ENCODE peak calls at places on chromosome 20, in eight cellular contexts. One of them, this sample, is unnamed.

GRCh38 chr20:58039569-58040092 is 188.8 kb downstream of the ANKRD60 start:
- DNase-seq in mesothelial cell of epicardium: no peak
- DNase-seq in PC-9: no peak
- DNase-seq in dorsolateral prefrontal cortex: no peak
- DNase-seq in HFFc6: no peak
- DNase-seq in right lobe of liver: no peak
- DNase-seq in PC-3: no peak
- DNase-seq in H9: no peak
- DNase-seq in this sample: no peak

GRCh38 chr20:34773726-34774125 is 51.7 kb downstream of the NCOA6 start:
- DNase-seq in mesothelial cell of epicardium: no peak
- DNase-seq in PC-9: no peak
- DNase-seq in dorsolateral prefrontal cortex: no peak
- DNase-seq in HFFc6: no peak
- DNase-seq in right lobe of liver: no peak
- DNase-seq in PC-3: no peak
- DNase-seq in H9: no peak
- DNase-seq in this sample: no peak

GRCh38 chr20:35059110-35059509 is 33.5 kb downstream of the TRPC4AP start:
- DNase-seq in mesothelial cell of epicardium: no peak
- DNase-seq in PC-9: no peak
- DNase-seq in dorsolateral prefrontal cortex: no peak
- DNase-seq in HFFc6: no peak
- DNase-seq in right lobe of liver: no peak
- DNase-seq in PC-3: no peak
- DNase-seq in H9: no peak
- DNase-seq in this sample: no peak

GRCh38 chr20:38165966-38166706 is 1.1 kb upstream of the TGM2 start:
- DNase-seq in mesothelial cell of epicardium: no peak
- DNase-seq in PC-9: no peak
- DNase-seq in dorsolateral prefrontal cortex: no peak
- DNase-seq in HFFc6: no peak
- DNase-seq in right lobe of liver: no peak
- DNase-seq in PC-3: no peak
- DNase-seq in H9: no peak
- DNase-seq in this sample: no peak

GRCh38 chr20:50260480-50261221 is 70.0 kb downstream of the CEBPB start:
- DNase-seq in mesothelial cell of epicardium: no peak
- DNase-seq in PC-9: peak
- DNase-seq in dorsolateral prefrontal cortex: no peak
- DNase-seq in HFFc6: no peak
- DNase-seq in right lobe of liver: peak
- DNase-seq in PC-3: no peak
- DNase-seq in H9: no peak
- DNase-seq in this sample: peak

GRCh38 chr20:47317127-47317895 is 39.2 kb downstream of the ZMYND8 start:
- DNase-seq in mesothelial cell of epicardium: no peak
- DNase-seq in PC-9: peak
- DNase-seq in dorsolateral prefrontal cortex: no peak
- DNase-seq in HFFc6: peak
- DNase-seq in right lobe of liver: peak
- DNase-seq in PC-3: peak
- DNase-seq in H9: peak
- DNase-seq in this sample: peak

GRCh38 chr20:48765359-48765758 is 62.4 kb downstream of the PREX1 start:
- DNase-seq in mesothelial cell of epicardium: no peak
- DNase-seq in PC-9: no peak
- DNase-seq in dorsolateral prefrontal cortex: no peak
- DNase-seq in HFFc6: no peak
- DNase-seq in right lobe of liver: no peak
- DNase-seq in PC-3: no peak
- DNase-seq in H9: no peak
- DNase-seq in this sample: no peak

GRCh38 chr20:38935967-38936407 is 9.8 kb downstream of the FAM83D start:
- DNase-seq in mesothelial cell of epicardium: no peak
- DNase-seq in PC-9: no peak
- DNase-seq in dorsolateral prefrontal cortex: no peak
- DNase-seq in HFFc6: no peak
- DNase-seq in right lobe of liver: no peak
- DNase-seq in PC-3: no peak
- DNase-seq in H9: no peak
- DNase-seq in this sample: no peak

GRCh38 chr20:37838769-37839431 is 64.0 kb upstream of the VSTM2L start:
- DNase-seq in mesothelial cell of epicardium: no peak
- DNase-seq in PC-9: no peak
- DNase-seq in dorsolateral prefrontal cortex: no peak
- DNase-seq in HFFc6: no peak
- DNase-seq in right lobe of liver: no peak
- DNase-seq in PC-3: no peak
- DNase-seq in H9: no peak
- DNase-seq in this sample: no peak

GRCh38 chr20:10131612-10132345 is 86.9 kb upstream of the SNAP25 start:
- DNase-seq in mesothelial cell of epicardium: peak
- DNase-seq in PC-9: no peak
- DNase-seq in dorsolateral prefrontal cortex: peak
- DNase-seq in HFFc6: no peak
- DNase-seq in right lobe of liver: peak
- DNase-seq in PC-3: peak
- DNase-seq in H9: peak
- DNase-seq in this sample: no peak

GRCh38 chr20:45962031-45962755 is 9.8 kb downstream of the ZNF335 start:
- DNase-seq in mesothelial cell of epicardium: peak
- DNase-seq in PC-9: peak
- DNase-seq in dorsolateral prefrontal cortex: peak
- DNase-seq in HFFc6: no peak
- DNase-seq in right lobe of liver: peak
- DNase-seq in PC-3: no peak
- DNase-seq in H9: peak
- DNase-seq in this sample: no peak

GRCh38 chr20:51457281-51457932 is 85.1 kb downstream of the NFATC2 start:
- DNase-seq in mesothelial cell of epicardium: no peak
- DNase-seq in PC-9: peak
- DNase-seq in dorsolateral prefrontal cortex: no peak
- DNase-seq in HFFc6: peak
- DNase-seq in right lobe of liver: no peak
- DNase-seq in PC-3: peak
- DNase-seq in H9: no peak
- DNase-seq in this sample: peak

GRCh38 chr20:17602493-17602892 is 32.6 kb downstream of the DSTN start:
- DNase-seq in mesothelial cell of epicardium: no peak
- DNase-seq in PC-9: no peak
- DNase-seq in dorsolateral prefrontal cortex: no peak
- DNase-seq in HFFc6: no peak
- DNase-seq in right lobe of liver: no peak
- DNase-seq in PC-3: no peak
- DNase-seq in H9: peak
- DNase-seq in this sample: no peak

GRCh38 chr20:47397652-47398301 is 41.3 kb upstream of the ZMYND8 start:
- DNase-seq in mesothelial cell of epicardium: no peak
- DNase-seq in PC-9: no peak
- DNase-seq in dorsolateral prefrontal cortex: no peak
- DNase-seq in HFFc6: no peak
- DNase-seq in right lobe of liver: no peak
- DNase-seq in PC-3: no peak
- DNase-seq in H9: no peak
- DNase-seq in this sample: no peak

DNA sequence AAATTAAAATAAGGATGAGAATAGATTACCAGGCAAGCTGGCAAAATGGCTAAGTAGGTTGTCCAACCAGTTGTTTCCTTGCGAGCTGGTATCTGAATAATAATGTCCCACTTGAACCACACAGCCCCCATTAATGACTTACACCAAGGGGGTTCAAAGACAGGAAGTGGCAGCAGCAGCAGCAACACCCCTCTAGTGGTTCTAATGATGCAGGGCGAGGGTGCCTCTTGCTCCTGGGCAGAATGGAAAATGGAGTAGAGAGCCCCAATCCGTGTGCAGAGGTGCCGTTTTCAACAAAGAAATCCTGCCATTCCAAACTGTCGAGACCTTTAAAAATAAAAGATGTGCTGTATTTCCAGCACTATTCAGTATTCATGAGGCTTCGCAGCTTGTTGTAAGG is 218.1 kb downstream of the TSHZ2 start:
- DNase-seq in mesothelial cell of epicardium: no peak
- DNase-seq in PC-9: no peak
- DNase-seq in dorsolateral prefrontal cortex: no peak
- DNase-seq in HFFc6: no peak
- DNase-seq in right lobe of liver: no peak
- DNase-seq in PC-3: no peak
- DNase-seq in H9: no peak
- DNase-seq in this sample: no peak
- TF ChIP-seq CTCF in mesothelial cell of epicardium: no peak
- TF ChIP-seq CTCF in PC-9: no peak
- TF ChIP-seq CTCF in dorsolateral prefrontal cortex: no peak
- TF ChIP-seq CTCF in HFFc6: no peak
- TF ChIP-seq CTCF in right lobe of liver: no peak
- TF ChIP-seq CTCF in PC-3: no peak
- TF ChIP-seq CTCF in H9: peak
- TF ChIP-seq CTCF in this sample: no peak

GRCh38 chr20:3784863-3785239 is 1.7 kb downstream of the CENPB start:
- DNase-seq in mesothelial cell of epicardium: no peak
- DNase-seq in PC-9: no peak
- DNase-seq in dorsolateral prefrontal cortex: no peak
- DNase-seq in HFFc6: no peak
- DNase-seq in right lobe of liver: no peak
- DNase-seq in PC-3: no peak
- DNase-seq in H9: no peak
- DNase-seq in this sample: no peak

GRCh38 chr20:3788685-3789155 is 2.2 kb upstream of the CENPB start:
- DNase-seq in mesothelial cell of epicardium: no peak
- DNase-seq in PC-9: no peak
- DNase-seq in dorsolateral prefrontal cortex: no peak
- DNase-seq in HFFc6: no peak
- DNase-seq in right lobe of liver: no peak
- DNase-seq in PC-3: peak
- DNase-seq in H9: no peak
- DNase-seq in this sample: no peak

GRCh38 chr20:3785240-3786125 is 1.1 kb downstream of the CENPB start:
- DNase-seq in mesothelial cell of epicardium: no peak
- DNase-seq in PC-9: no peak
- DNase-seq in dorsolateral prefrontal cortex: no peak
- DNase-seq in HFFc6: peak
- DNase-seq in right lobe of liver: peak
- DNase-seq in PC-3: peak
- DNase-seq in H9: no peak
- DNase-seq in this sample: no peak

GRCh38 chr20:3786126-3786484 is 435 bp downstream of the CENPB start:
- DNase-seq in mesothelial cell of epicardium: no peak
- DNase-seq in PC-9: peak
- DNase-seq in dorsolateral prefrontal cortex: no peak
- DNase-seq in HFFc6: peak
- DNase-seq in right lobe of liver: peak
- DNase-seq in PC-3: peak
- DNase-seq in H9: no peak
- DNase-seq in this sample: peak

DNA sequence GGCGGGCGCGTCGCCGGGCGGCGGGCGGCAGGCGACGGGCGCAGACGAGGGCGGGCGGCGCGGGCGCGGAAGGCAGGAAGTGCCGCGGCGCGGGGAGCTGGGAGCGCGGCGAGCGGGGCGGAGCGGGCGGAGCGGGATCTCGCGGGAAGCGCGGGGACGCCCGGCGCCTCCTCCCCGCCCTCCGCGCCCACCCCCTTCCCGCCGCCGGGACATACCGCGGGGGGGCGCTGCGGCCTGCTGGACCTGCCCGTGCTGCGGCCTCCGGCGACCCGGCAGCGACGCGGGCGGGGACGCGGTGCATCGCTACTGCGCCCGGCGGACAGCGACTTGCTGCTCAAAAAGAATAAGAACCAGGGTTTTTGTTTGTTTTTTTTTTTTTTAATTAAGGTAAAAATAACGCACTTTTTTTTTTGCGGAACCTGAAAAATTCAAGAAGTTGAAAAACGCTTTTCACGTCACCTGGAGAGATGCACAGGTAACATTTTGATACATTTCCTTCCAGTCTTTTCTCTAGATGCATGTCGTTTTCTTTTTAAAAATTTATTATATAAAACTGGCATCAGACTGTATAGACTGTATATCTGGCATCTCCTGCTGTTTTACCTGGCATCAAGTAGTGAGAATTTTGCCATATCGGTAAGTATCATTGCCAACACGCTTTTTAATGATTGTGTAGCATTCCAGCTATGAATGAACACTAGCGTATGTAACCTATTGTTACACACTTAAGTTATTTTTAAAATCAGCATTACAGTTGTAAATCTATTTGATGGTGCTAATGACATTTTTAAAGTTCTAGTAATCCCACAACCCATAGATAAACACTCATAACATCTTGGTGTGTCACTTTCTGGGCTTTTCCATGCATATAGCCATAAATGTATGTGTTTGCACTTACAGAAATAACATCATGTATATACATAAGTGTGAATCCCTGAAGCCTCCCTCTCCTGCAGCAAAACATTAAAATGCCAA is at the start of gene CENPB:
- DNase-seq in mesothelial cell of epicardium: peak
- DNase-seq in PC-9: peak
- DNase-seq in dorsolateral prefrontal cortex: peak
- DNase-seq in HFFc6: peak
- DNase-seq in right lobe of liver: peak
- DNase-seq in PC-3: peak
- DNase-seq in H9: peak
- DNase-seq in this sample: peak
- TF ChIP-seq CTCF in mesothelial cell of epicardium: peak
- TF ChIP-seq CTCF in PC-9: peak
- TF ChIP-seq CTCF in dorsolateral prefrontal cortex: peak
- TF ChIP-seq CTCF in HFFc6: peak
- TF ChIP-seq CTCF in right lobe of liver: peak
- TF ChIP-seq CTCF in PC-3: peak
- TF ChIP-seq CTCF in H9: peak
- TF ChIP-seq CTCF in this sample: peak

GRCh38 chr20:32577023-32577422 is 8.1 kb downstream of the NOL4L start:
- DNase-seq in mesothelial cell of epicardium: no peak
- DNase-seq in PC-9: no peak
- DNase-seq in dorsolateral prefrontal cortex: no peak
- DNase-seq in HFFc6: no peak
- DNase-seq in right lobe of liver: no peak
- DNase-seq in PC-3: no peak
- DNase-seq in H9: no peak
- DNase-seq in this sample: no peak
- TF ChIP-seq CTCF in mesothelial cell of epicardium: peak
- TF ChIP-seq CTCF in PC-9: no peak
- TF ChIP-seq CTCF in dorsolateral prefrontal cortex: no peak
- TF ChIP-seq CTCF in HFFc6: peak
- TF ChIP-seq CTCF in right lobe of liver: no peak
- TF ChIP-seq CTCF in PC-3: no peak
- TF ChIP-seq CTCF in H9: peak
- TF ChIP-seq CTCF in this sample: no peak

DNA sequence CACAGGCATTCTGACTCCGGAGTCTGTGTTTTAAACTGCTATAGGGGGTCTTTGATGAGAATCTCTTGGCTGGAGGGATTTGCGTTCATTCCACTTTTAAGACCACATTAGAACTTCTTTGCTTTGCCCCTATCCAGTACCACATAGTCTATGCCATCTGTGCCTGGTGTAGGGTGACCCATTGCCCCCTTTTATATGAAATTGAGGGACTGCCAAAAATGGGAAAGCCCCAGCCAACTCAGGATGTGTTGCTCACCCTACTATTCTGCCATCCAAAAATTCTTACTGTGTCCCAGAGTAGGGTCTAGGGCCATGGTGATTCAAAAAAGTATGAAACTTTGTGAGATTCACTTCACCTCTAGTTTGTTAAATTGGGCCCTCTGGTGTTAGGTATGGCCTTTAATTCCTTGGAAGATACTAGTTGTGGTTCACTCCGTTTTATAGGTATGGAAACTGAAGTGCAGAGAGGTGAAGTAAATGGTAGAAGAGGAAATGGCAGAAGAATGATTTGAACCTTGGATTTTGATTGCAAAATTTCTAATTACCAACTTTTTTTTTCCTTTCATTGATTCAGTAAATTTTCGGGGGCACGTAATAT is 1.4 kb downstream of the PFDN4 start:
- DNase-seq in mesothelial cell of epicardium: no peak
- DNase-seq in PC-9: no peak
- DNase-seq in dorsolateral prefrontal cortex: no peak
- DNase-seq in HFFc6: peak
- DNase-seq in right lobe of liver: no peak
- DNase-seq in PC-3: no peak
- DNase-seq in H9: no peak
- DNase-seq in this sample: no peak
- TF ChIP-seq CTCF in mesothelial cell of epicardium: no peak
- TF ChIP-seq CTCF in PC-9: peak
- TF ChIP-seq CTCF in dorsolateral prefrontal cortex: no peak
- TF ChIP-seq CTCF in HFFc6: peak
- TF ChIP-seq CTCF in right lobe of liver: no peak
- TF ChIP-seq CTCF in PC-3: peak
- TF ChIP-seq CTCF in H9: no peak
- TF ChIP-seq CTCF in this sample: no peak

This sample was measured in activated CD8-positive, alpha-beta T cell treated with anti-CD3 and anti-CD28 coated beads for 36 hours.